ENCODE peak calls at places on chromosomes 1 and 21, in seven cellular contexts. Q is activated CD4-positive, alpha-beta T cell treated with anti-CD3 and anti-CD28 coated beads, Interleukin-2, amount 10 ng/mL, durations not matched to agents 7 days and 5 days; W is retina; H is BJ; A is dorsolateral prefrontal cortex; T is T-helper 9 cell; S is fibroblast of lung. B is an unnamed sample.

GRCh38 chr1:198970919-198971318 is 332.1 kb downstream of the PTPRC start:
- DNase-seq in Q (no peak), W (no peak), H (no peak), A (no peak), T (no peak), S (peak), B (no peak)

GRCh38 chr1:65339866-65340483 is 30.6 kb downstream of the DNAJC6 start:
- DNase-seq in Q (no peak), W (no peak), H (no peak), A (no peak), T (no peak), S (peak), B (no peak)

GRCh38 chr1:197606163-197606562 is 169.1 kb downstream of the DENND1B start:
- DNase-seq in Q (no peak), W (peak), H (no peak), A (no peak), T (no peak), S (no peak), B (no peak)

GRCh38 chr1:171984850-171985485 is 143.7 kb downstream of the DNM3 start:
- DNase-seq in Q (peak), W (peak), H (no peak), A (no peak), T (no peak), S (peak), B (peak)

GRCh38 chr1:203273869-203274602 is 31.3 kb upstream of the BTG2 start:
- DNase-seq in Q (no peak), W (peak), H (no peak), A (no peak), T (no peak), S (no peak), B (no peak)

GRCh38 chr1:94240822-94241221 is 3.4 kb upstream of the ARHGAP29 start:
- DNase-seq in Q (no peak), W (peak), H (no peak), A (no peak), T (no peak), S (no peak), B (no peak)

GRCh38 chr1:228210076-228210651 is 2.3 kb downstream of the OBSCN start:
- DNase-seq in Q (no peak), W (no peak), H (no peak), A (no peak), T (no peak), S (no peak), B (no peak)

GRCh38 chr1:178091986-178092745 is 1.7 kb upstream of the RASAL2 start:
- DNase-seq in Q (no peak), W (no peak), H (peak), A (no peak), T (no peak), S (peak), B (no peak)

GRCh38 chr1:172485626-172486025 is 41.8 kb upstream of the PIGC start:
- DNase-seq in Q (no peak), W (no peak), H (no peak), A (no peak), T (no peak), S (no peak), B (no peak)

GRCh38 chr1:159188375-159188788 is 16.3 kb upstream of the ACKR1 start:
- DNase-seq in Q (no peak), W (peak), H (no peak), A (peak), T (no peak), S (peak), B (no peak)

GRCh38 chr1:203425668-203425999 is 50.0 kb upstream of the PRELP start:
- DNase-seq in Q (no peak), W (no peak), H (no peak), A (no peak), T (no peak), S (peak), B (no peak)

GRCh38 chr1:19923953-19924346 is 533 bp upstream of the PLA2G2E start:
- DNase-seq in Q (no peak), W (no peak), H (no peak), A (no peak), T (no peak), S (no peak), B (no peak)

GRCh38 chr1:113930499-113931161 is 1.5 kb downstream of the HIPK1 start:
- DNase-seq in Q (peak), W (no peak), H (no peak), A (no peak), T (peak), S (peak), B (peak)

GRCh38 chr1:19414490-19414889 is 70.8 kb downstream of the CAPZB start:
- DNase-seq in Q (no peak), W (no peak), H (no peak), A (no peak), T (no peak), S (no peak), B (no peak)

GRCh38 chr1:166164995-166165660 is 1.7 kb downstream of the FAM78B start:
- DNase-seq in Q (no peak), W (peak), H (no peak), A (peak), T (no peak), S (peak), B (no peak)

GRCh38 chr1:20191266-20191665 is 4.9 kb upstream of the PLA2G2C start:
- DNase-seq in Q (no peak), W (no peak), H (no peak), A (no peak), T (no peak), S (no peak), B (no peak)

GRCh38 chr1:197567442-197567841 is 207.8 kb downstream of the DENND1B start:
- DNase-seq in Q (no peak), W (no peak), H (no peak), A (no peak), T (no peak), S (no peak), B (no peak)

GRCh38 chr1:220551001-220551400 is 23.1 kb downstream of the MARK1 start:
- DNase-seq in Q (no peak), W (peak), H (no peak), A (no peak), T (no peak), S (no peak), B (no peak)

GRCh38 chr1:158121604-158122254 is 59.0 kb upstream of the CD1D start:
- DNase-seq in Q (peak), W (peak), H (no peak), A (no peak), T (no peak), S (peak), B (peak)

GRCh38 chr1:216660561-216660960 is 62.7 kb downstream of the ESRRG start:
- DNase-seq in Q (no peak), W (no peak), H (no peak), A (no peak), T (no peak), S (no peak), B (no peak)

GRCh38 chr1:192914696-192915095 is 105.9 kb downstream of the RGS2 start:
- DNase-seq in Q (no peak), W (no peak), H (no peak), A (no peak), T (no peak), S (no peak), B (no peak)

GRCh38 chr1:221203224-221204054 is 324.2 kb downstream of the HLX start:
- DNase-seq in Q (peak), W (peak), H (peak), A (peak), T (peak), S (peak), B (peak)

GRCh38 chr1:241343956-241344355 is 13.0 kb downstream of the RGS7 start:
- DNase-seq in Q (no peak), W (no peak), H (no peak), A (no peak), T (no peak), S (no peak), B (no peak)

GRCh38 chr1:201694615-201695335 is 134.2 kb upstream of the IPO9 start:
- DNase-seq in Q (no peak), W (no peak), H (no peak), A (no peak), T (no peak), S (no peak), B (no peak)

GRCh38 chr1:156214024-156214748 is 1.4 kb downstream of the PMF1 start:
- DNase-seq in Q (no peak), W (no peak), H (no peak), A (no peak), T (no peak), S (peak), B (no peak)

GRCh38 chr1:75908717-75909152 is 23.5 kb downstream of the ASB17 start:
- DNase-seq in Q (no peak), W (peak), H (no peak), A (no peak), T (no peak), S (peak), B (no peak)

GRCh38 chr1:76302711-76303347 is 228.3 kb downstream of the ST6GALNAC3 start:
- DNase-seq in Q (no peak), W (no peak), H (no peak), A (no peak), T (no peak), S (no peak), B (no peak)

GRCh38 chr21:41068411-41069304 is 99.3 kb upstream of the BACE2 start:
- DNase-seq in Q (peak), W (peak), H (no peak), A (peak), T (peak), S (peak), B (peak)

GRCh38 chr1:222084996-222085395 is 343.1 kb upstream of the DUSP10 start:
- DNase-seq in Q (no peak), W (no peak), H (peak), A (no peak), T (no peak), S (peak), B (no peak)

GRCh38 chr1:155193275-155193990 is 14.3 kb downstream of the THBS3 start:
- DNase-seq in Q (peak), W (peak), H (peak), A (peak), T (peak), S (peak), B (no peak)

GRCh38 chr1:33007190-33008050 is 29.3 kb downstream of the AK2 start:
- DNase-seq in Q (no peak), W (no peak), H (peak), A (no peak), T (no peak), S (peak), B (no peak)

GRCh38 chr1:152036316-152037216 is at the start of gene S100A11:
- DNase-seq in Q (peak), W (peak), H (no peak), A (peak), T (peak), S (peak), B (peak)

GRCh38 chr1:187078321-187078720 is 249.6 kb downstream of the PLA2G4A start:
- DNase-seq in Q (no peak), W (no peak), H (no peak), A (no peak), T (no peak), S (no peak), B (no peak)

GRCh38 chr1:6594977-6595740 is 7.5 kb downstream of the KLHL21 start:
- DNase-seq in Q (no peak), W (no peak), H (no peak), A (no peak), T (no peak), S (no peak), B (no peak)

GRCh38 chr1:77948841-77949424 is 29.9 kb downstream of the FUBP1 start:
- DNase-seq in Q (no peak), W (no peak), H (no peak), A (no peak), T (no peak), S (peak), B (no peak)

GRCh38 chr1:104720701-104721100 is 971.0 kb downstream of the AMY1C start:
- DNase-seq in Q (no peak), W (no peak), H (no peak), A (no peak), T (no peak), S (no peak), B (no peak)

GRCh38 chr1:174022976-174023277 is 770 bp upstream of the RC3H1 start:
- DNase-seq in Q (no peak), W (no peak), H (no peak), A (no peak), T (no peak), S (no peak), B (no peak)

GRCh38 chr1:201636065-201636464 is 97.1 kb downstream of the NAV1 start:
- DNase-seq in Q (no peak), W (no peak), H (no peak), A (no peak), T (no peak), S (no peak), B (no peak)